ENCODE peak calls at places on chromosomes 16 and 17, in eight cellular contexts. Q is thoracic aorta, V is adipocyte, R is neural progenitor cell, C is SK-N-SH, D is kidney, K is heart left ventricle, N is fibroblast of lung. J is an unnamed sample.

GRCh38 chr16:49754495-49755290 is 101.2 kb downstream of the ZNF423 start:
- DNase-seq in R (peak; percentile 85), D (no peak), Q (no peak), V (peak; percentile 51), C (peak; percentile 50), N (peak; percentile 69), K (peak; percentile 35), J (peak; percentile 21)

GRCh38 chr17:66702106-66702936 is 132.6 kb upstream of the CACNG5 start:
- DNase-seq in D (no peak), N (no peak), C (no peak), R (no peak), K (no peak), Q (no peak), V (peak; percentile 33), J (no peak)

GRCh38 chr16:50846511-50846910 is 104.6 kb downstream of the CYLD start:
- DNase-seq in N (no peak), R (no peak), V (no peak), D (no peak), C (no peak), Q (no peak), K (no peak), J (no peak)

GRCh38 chr16:87391324-87391949 is 699 bp upstream of the MAP1LC3B start:
- DNase-seq in C (no peak), N (peak; percentile 19), R (peak; percentile 77), K (peak; percentile 71), D (peak; percentile 92), Q (no peak), V (peak; percentile 81), J (peak; percentile 57)

GRCh38 chr17:70239391-70239826 is 70.1 kb downstream of the KCNJ2 start:
- DNase-seq in D (no peak), Q (no peak), C (no peak), K (no peak), V (no peak), N (peak; percentile 8), R (no peak), J (no peak)

GRCh38 chr16:2664522-2665096 is 17.7 kb upstream of the KCTD5 start:
- DNase-seq in N (no peak), R (no peak), K (no peak), D (no peak), C (no peak), V (no peak), Q (no peak), J (no peak)

GRCh38 chr16:1772908-1773702 is at the start of gene MRPS34:
- DNase-seq in D (peak; percentile 95), R (peak; percentile 97), V (peak; percentile 93), K (peak; percentile 88), C (peak; percentile 93), N (peak; percentile 86), Q (no peak), J (peak; percentile 85)

GRCh38 chr17:43662432-43663141 is 865 bp upstream of the MEOX1 start:
- DNase-seq in C (no peak), N (peak; percentile 13), Q (no peak), K (no peak), D (no peak), V (no peak), R (no peak), J (no peak)

GRCh38 chr17:63035695-63036094 is 69.7 kb downstream of the TANC2 start:
- DNase-seq in N (peak; percentile 81), R (no peak), C (no peak), D (no peak), K (no peak), Q (no peak), V (no peak), J (no peak)

GRCh38 chr17:49779730-49780220 is 8.7 kb upstream of the KAT7 start:
- DNase-seq in R (peak; percentile 15), D (no peak), Q (no peak), V (peak; percentile 72), C (peak; percentile 40), N (peak; percentile 98), K (no peak), J (peak; percentile 53)

GRCh38 chr17:67628580-67629013 is 89.1 kb upstream of the NOL11 start:
- DNase-seq in C (peak; percentile 64), Q (no peak), D (peak; percentile 86), N (no peak), R (peak; percentile 19), K (no peak), V (no peak), J (no peak)

GRCh38 chr17:307741-308507 is 44.7 kb downstream of the RPH3AL start:
- DNase-seq in K (no peak), D (peak; percentile 81), Q (no peak), C (no peak), V (peak; percentile 22), N (no peak), R (no peak), J (peak; percentile 80)

GRCh38 chr17:32285770-32286517 is 20.3 kb downstream of the RHBDL3 start:
- DNase-seq in Q (no peak), N (no peak), K (no peak), R (no peak), V (no peak), C (no peak), D (no peak), J (no peak)

GRCh38 chr16:2728034-2728433 is 8.0 kb upstream of the PRSS27 start:
- DNase-seq in V (no peak), R (no peak), Q (no peak), C (no peak), N (no peak), K (no peak), D (no peak), J (no peak)

GRCh38 chr17:74755533-74755932 is 7.1 kb downstream of the NHERF1 start:
- DNase-seq in D (no peak), Q (no peak), R (no peak), K (no peak), V (no peak), N (no peak), C (no peak), J (no peak)

GRCh38 chr17:58082341-58082869 is 814 bp upstream of the DYNLL2 start:
- DNase-seq in D (no peak), K (no peak), N (no peak), C (no peak), V (no peak), R (peak; percentile 21), Q (no peak), J (no peak)
- H3K4me3 ChIP-seq in D (peak overlapping the region; percentile 47), K (peak overlapping the region; percentile 100), N (no peak overlapping the region), C (peak overlapping the region; percentile 28), V (peak overlapping the region; percentile 67), R (peak overlapping the region; percentile 33), Q (peak overlapping the region; percentile 99), J (peak overlapping the region; percentile 96)

DNA sequence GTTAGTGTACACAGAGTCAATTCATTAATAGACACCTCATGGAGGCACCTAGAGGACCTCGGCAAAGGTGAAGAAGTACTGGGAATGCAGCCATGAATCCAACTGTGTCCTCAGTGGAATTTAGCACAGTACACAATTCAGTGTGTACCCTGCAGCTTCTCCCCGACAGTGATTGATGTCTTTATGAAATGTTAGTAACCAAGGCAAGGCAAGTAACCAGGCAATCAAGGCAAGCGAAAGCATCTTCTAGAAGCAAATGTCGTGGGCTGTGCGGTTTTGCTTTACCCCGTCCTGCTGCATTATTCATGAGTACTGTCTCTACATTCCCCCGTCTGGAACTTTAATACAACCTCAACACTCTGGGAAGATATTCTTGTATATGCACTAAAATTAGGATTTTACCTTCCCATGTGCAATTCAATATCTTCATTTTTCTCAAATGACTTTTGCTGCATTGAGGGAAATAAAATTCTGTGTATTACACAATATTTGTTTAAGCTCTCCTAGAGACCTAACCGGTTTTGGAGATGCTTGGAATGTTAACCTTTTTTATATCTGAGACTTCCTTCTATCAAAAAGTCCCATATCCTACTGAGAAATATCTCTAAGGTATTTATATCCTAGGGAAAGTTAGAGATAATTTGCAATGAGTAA is 52.1 kb upstream of the ADORA2B start:
- DNase-seq in R (no peak), K (no peak), Q (no peak), V (no peak), D (no peak), N (peak; percentile 89), C (no peak), J (no peak)
- H3K4me3 ChIP-seq in R (no peak overlapping the region), K (no peak overlapping the region), Q (no peak overlapping the region), V (no peak overlapping the region), D (no peak overlapping the region), N (no peak overlapping the region), C (no peak overlapping the region), J (no peak overlapping the region)

DNA sequence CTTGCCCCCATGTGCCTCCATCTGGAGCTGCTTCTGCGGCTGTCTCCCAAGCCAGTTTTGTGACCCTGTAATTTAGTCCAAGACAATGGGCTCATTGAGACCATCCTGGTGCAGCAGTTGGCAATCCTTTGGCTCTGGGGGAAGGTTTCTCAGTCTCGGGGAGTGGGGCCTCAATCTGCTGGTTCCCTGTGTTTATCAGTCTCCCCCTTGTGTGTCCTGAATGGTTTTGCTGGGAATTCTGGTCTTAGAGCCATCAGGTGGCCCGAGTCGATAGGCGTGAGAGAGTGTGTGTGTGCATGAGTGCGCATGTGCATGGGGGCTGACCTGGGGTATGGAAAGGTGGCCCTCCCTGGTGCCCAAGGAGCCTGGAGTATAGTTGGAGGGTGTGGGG is 234.8 kb downstream of the SEC14L1 start:
- DNase-seq in V (no peak), C (no peak), R (no peak), K (no peak), Q (no peak), N (no peak), D (no peak), J (no peak)
- H3K4me3 ChIP-seq in V (peak overlapping the region; percentile 89), C (no peak overlapping the region), R (peak overlapping the region; percentile 97), K (peak overlapping the region; percentile 86), Q (peak overlapping the region; percentile 91), N (peak overlapping the region; percentile 92), D (peak overlapping the region; percentile 76), J (no peak overlapping the region)

GRCh38 chr17:42051645-42052044 is 1.2 kb upstream of the C17orf113 start:
- DNase-seq in N (no peak), D (no peak), R (no peak), Q (no peak), V (no peak), K (no peak), C (no peak), J (no peak)

GRCh38 chr17:42051013-42051400 is 606 bp upstream of the C17orf113 start:
- DNase-seq in C (no peak), N (no peak), K (no peak), Q (no peak), D (no peak), R (no peak), V (no peak), J (no peak)

GRCh38 chr17:42049834-42050359 is 504 bp downstream of the C17orf113 start:
- DNase-seq in R (no peak), N (no peak), C (no peak), Q (no peak), V (no peak), D (no peak), K (no peak), J (no peak)

GRCh38 chr17:42052478-42052877 is 2.1 kb upstream of the C17orf113 start:
- DNase-seq in V (no peak), C (no peak), Q (no peak), K (no peak), N (no peak), R (no peak), D (no peak), J (no peak)

DNA sequence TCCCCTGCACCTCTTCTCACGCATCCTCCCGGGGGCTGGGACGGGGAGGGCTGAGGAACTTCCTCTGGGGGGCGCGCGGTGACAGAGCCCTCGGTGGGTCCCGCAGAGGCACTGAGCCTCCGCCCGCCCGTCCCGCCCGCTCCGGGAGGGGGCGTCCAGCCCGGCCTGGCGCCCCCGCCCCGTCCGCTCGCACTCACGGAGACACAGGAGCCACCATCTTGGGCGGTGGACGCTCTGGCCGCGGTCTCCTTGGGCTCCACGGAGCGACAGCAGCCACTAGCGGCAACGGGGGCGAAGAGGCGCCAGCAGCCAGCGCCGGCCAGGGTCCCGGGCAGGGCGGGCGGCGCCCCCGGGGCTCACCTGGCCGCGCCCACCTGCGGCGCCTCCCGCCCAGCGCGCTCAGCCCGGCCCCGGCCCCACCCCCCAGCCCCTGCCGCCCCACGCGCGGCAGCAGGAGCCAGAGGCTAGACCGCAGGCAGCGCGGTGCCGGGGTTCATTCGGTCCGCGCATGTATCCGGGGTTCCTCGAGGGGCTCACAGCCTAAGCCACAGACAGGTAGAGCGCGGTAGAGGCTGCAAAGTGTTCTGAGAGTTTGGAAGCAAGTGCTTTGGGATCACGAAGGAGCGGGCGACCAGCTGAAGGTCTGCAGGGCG is at the start of gene C17orf113:
- DNase-seq in Q (no peak), V (peak; percentile 66), D (peak; percentile 89), R (peak; percentile 88), K (peak; percentile 63), C (peak; percentile 94), N (peak; percentile 13), J (peak; percentile 62)
- H3K4me3 ChIP-seq in Q (peak within 1 kb of the TSS; percentile 80), V (peak within 1 kb of the TSS; percentile 63), D (peak within 1 kb of the TSS; percentile 67), R (peak within 1 kb of the TSS; percentile 82), K (peak within 1 kb of the TSS; percentile 83), C (peak within 1 kb of the TSS; percentile 60), N (peak within 1 kb of the TSS; percentile 23), J (peak within 1 kb of the TSS; percentile 77)

J was measured in testis.